ENCODE peak calls at places on chromosome 2, in five cellular contexts. E is kidney; L is OCI-LY7; Y is uterus; Z is CD8-positive, alpha-beta T cell. O is an unnamed sample.

GRCh38 chr2:213806125-213806726 is 522.0 kb downstream of the SPAG16 start:
- DNase-seq in E (no peak), Y (no peak), Z (no peak), L (peak), O (no peak)

GRCh38 chr2:112880696-112881095 is 30.3 kb upstream of the IL37 start:
- DNase-seq in Y (no peak), Z (no peak), E (no peak), L (peak), O (no peak)

GRCh38 chr2:98369710-98370239 is 23.5 kb downstream of the CNGA3 start:
- DNase-seq in Z (no peak), L (no peak), Y (no peak), E (no peak), O (no peak)

GRCh38 chr2:230319211-230319862 is 7.7 kb upstream of the SP140L start:
- DNase-seq in Z (peak), E (no peak), Y (no peak), L (peak), O (no peak)

GRCh38 chr2:239724194-239724849 is 300.8 kb downstream of the NDUFA10 start:
- DNase-seq in L (no peak), Y (peak), E (no peak), Z (no peak), O (peak)

GRCh38 chr2:133077259-133077822 is 407.3 kb upstream of the LYPD1 start:
- DNase-seq in E (no peak), L (no peak), Z (no peak), Y (no peak), O (no peak)

GRCh38 chr2:53452957-53453748 is 314.5 kb upstream of the CHAC2 start:
- DNase-seq in E (no peak), Y (no peak), Z (no peak), L (no peak), O (no peak)

GRCh38 chr2:134679740-134680139 is 39.1 kb downstream of the TMEM163 start:
- DNase-seq in L (no peak), E (no peak), Y (no peak), Z (peak), O (no peak)

GRCh38 chr2:223669453-223670225 is 67.5 kb upstream of the SCG2 start:
- DNase-seq in Y (no peak), E (no peak), L (no peak), Z (no peak), O (no peak)

GRCh38 chr2:150767924-150768801 is 280.7 kb upstream of the RND3 start:
- DNase-seq in Z (no peak), Y (no peak), E (no peak), L (no peak), O (no peak)

GRCh38 chr2:10306901-10307463 is 4.3 kb downstream of the HPCAL1 start:
- DNase-seq in E (no peak), L (no peak), Z (peak), Y (no peak), O (no peak)

GRCh38 chr2:191650896-191651773 is 26.8 kb upstream of the NABP1 start:
- DNase-seq in Y (no peak), E (no peak), Z (no peak), L (no peak), O (no peak)

GRCh38 chr2:219448099-219448775 is 13.6 kb downstream of the SPEG start:
- DNase-seq in E (no peak), L (no peak), Z (no peak), Y (no peak), O (no peak)

GRCh38 chr2:169300617-169301530 is 61.5 kb downstream of the LRP2 start:
- DNase-seq in Z (no peak), Y (no peak), E (no peak), L (no peak), O (no peak)

GRCh38 chr2:230809015-230809414 is 55.7 kb upstream of the ITM2C start:
- DNase-seq in Z (no peak), E (no peak), L (no peak), Y (no peak), O (no peak)

DNA sequence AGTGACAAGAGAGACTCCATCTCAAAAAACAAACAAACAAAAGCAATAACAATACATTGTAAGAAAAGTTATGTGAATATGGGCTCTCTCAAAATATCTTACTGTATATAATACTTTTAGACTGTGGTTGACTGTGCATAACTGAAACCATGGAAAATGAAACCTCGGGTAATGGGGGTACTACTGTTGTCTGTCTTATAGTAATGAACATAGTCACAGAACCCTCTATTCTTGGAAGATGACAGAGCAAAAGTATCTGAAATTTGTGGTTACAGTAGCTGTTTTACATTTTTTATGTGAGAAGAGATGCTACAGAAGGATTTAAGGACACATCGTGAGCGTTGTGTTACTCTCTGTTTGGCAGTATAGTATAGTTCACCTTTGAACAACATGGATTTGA is 60.5 kb downstream of the MAP4K4 start:
- DNase-seq in Y (no peak), Z (no peak), L (no peak), E (no peak), O (no peak)
- H3K4me3 ChIP-seq in Y (no peak), Z (no peak), L (no peak), E (no peak), O (no peak)

GRCh38 chr2:241813080-241813805 is 4.2 kb downstream of the NEU4 start:
- DNase-seq in E (peak), Z (peak), Y (peak), L (no peak), O (no peak)
- H3K27ac ChIP-seq in E (no peak), Z (no peak), Y (no peak), L (no peak), O (no peak)

GRCh38 chr2:203648273-203648672 is 58.2 kb upstream of the CD28 start:
- DNase-seq in L (no peak), Y (no peak), E (no peak), Z (no peak), O (no peak)

GRCh38 chr2:203647579-203647978 is 58.9 kb upstream of the CD28 start:
- DNase-seq in Z (no peak), E (no peak), Y (no peak), L (no peak), O (no peak)

GRCh38 chr2:203649176-203649814 is 57.1 kb upstream of the CD28 start:
- DNase-seq in E (no peak), L (no peak), Z (no peak), Y (no peak), O (no peak)

GRCh38 chr2:203646961-203647360 is 59.5 kb upstream of the CD28 start:
- DNase-seq in Y (no peak), Z (no peak), E (no peak), L (no peak), O (no peak)

DNA sequence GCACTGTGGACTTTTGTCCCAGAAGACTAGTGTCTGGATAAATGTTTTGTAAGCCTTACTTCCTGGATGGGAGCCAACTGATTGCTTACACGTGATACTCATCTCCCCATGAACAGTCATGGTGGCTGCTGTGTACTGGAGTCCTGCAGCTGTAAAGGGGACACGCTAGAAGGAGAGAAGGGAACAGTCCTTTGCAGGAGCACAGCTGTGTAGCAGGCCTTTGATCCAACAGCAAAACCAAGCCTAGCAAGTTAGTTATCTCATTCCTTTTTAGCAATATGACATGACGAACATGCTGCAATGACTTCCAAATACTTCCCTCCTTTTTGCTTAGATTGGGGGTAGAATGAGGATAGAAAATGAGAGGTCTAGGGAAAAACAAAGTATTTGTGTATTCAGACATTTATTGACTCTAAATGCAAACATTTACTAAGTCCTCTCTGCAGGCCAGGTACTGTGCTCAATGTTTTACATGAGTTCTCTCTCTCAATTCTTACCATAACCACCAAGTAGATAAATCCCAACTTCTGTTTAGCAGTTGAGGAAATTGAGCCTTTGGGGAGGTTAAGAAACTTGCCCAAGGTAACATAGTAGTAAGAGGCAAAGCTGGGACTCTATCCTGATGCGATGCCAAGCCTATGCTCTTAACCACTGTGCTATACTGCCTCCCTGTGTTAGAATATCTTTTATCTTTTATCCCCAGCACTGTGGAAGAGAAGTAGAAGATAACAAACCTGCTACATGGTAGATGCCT is 55.4 kb upstream of the CD28 start:
- DNase-seq in Z (no peak), Y (no peak), E (no peak), L (peak), O (no peak)
- TF ChIP-seq CTCF in Z (no peak), Y (no peak), E (peak), L (peak), O (peak)

GRCh38 chr2:64795024-64795592 is 141.4 kb upstream of the SERTAD2 start:
- DNase-seq in Z (no peak), Y (no peak), E (no peak), L (no peak), O (no peak)

GRCh38 chr2:64794426-64794995 is 140.8 kb upstream of the SERTAD2 start:
- DNase-seq in Y (no peak), L (no peak), E (no peak), Z (no peak), O (no peak)

GRCh38 chr2:64792310-64792709 is 138.6 kb upstream of the SERTAD2 start:
- DNase-seq in Y (no peak), E (no peak), L (no peak), Z (no peak), O (no peak)

GRCh38 chr2:64793701-64794100 is 140.0 kb upstream of the SERTAD2 start:
- DNase-seq in E (no peak), Z (no peak), Y (no peak), L (no peak), O (no peak)

DNA sequence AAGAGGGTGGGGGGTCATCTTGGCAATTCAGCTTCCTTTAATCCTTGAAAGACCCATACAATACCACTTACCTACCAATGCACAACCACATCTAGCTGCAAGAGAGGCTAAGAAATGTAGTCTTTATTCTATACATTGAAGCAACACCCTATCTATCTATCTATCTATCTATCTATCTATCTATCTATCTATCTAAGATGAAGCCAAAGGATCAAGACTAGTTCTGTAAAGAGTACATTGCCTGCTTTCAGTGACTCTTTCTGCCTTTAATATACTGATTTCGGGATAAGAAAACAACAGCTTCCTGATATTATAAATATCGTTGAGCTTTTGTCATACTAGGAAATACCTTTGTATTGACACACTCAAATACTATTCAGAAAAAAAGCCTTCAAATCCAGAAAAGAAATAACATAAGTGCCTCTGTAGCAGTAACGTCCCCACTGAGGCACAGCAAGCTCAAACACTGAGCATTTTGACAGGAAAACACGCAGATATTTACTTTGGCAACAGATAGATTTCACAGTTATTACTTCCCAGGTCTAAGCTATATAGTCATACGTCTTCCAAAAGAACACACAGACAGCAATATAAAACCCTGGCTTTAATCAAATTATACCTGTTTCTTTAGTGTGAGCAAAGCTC is 139.4 kb upstream of the SERTAD2 start:
- DNase-seq in Y (no peak), L (no peak), Z (no peak), E (no peak), O (no peak)
- H3K4me3 ChIP-seq in Y (no peak), L (no peak), Z (no peak), E (no peak), O (no peak)

GRCh38 chr2:233486357-233486756 is 80.2 kb downstream of the USP40 start:
- DNase-seq in E (no peak), L (no peak), Z (no peak), Y (no peak), O (no peak)

GRCh38 chr2:233486778-233487552 is 79.6 kb downstream of the USP40 start:
- DNase-seq in Y (no peak), E (peak), Z (no peak), L (no peak), O (no peak)

GRCh38 chr2:233489143-233489542 is 77.4 kb downstream of the USP40 start:
- DNase-seq in Y (no peak), Z (no peak), E (no peak), L (no peak), O (no peak)

GRCh38 chr2:233489666-233490065 is 76.9 kb downstream of the USP40 start:
- DNase-seq in Z (no peak), L (no peak), Y (no peak), E (no peak), O (no peak)

GRCh38 chr2:233487748-233488345 is 78.7 kb downstream of the USP40 start:
- DNase-seq in Z (no peak), Y (no peak), E (no peak), L (no peak), O (no peak)
- H3K27ac ChIP-seq in Z (no peak), Y (no peak), E (no peak), L (no peak), O (peak)

GRCh38 chr2:166106431-166107015 is 21.3 kb downstream of the SCN1A start:
- DNase-seq in E (no peak), L (peak), Z (no peak), Y (no peak), O (no peak)
- TF ChIP-seq CTCF in E (peak), L (peak), Z (no peak), Y (no peak), O (no peak)

DNA sequence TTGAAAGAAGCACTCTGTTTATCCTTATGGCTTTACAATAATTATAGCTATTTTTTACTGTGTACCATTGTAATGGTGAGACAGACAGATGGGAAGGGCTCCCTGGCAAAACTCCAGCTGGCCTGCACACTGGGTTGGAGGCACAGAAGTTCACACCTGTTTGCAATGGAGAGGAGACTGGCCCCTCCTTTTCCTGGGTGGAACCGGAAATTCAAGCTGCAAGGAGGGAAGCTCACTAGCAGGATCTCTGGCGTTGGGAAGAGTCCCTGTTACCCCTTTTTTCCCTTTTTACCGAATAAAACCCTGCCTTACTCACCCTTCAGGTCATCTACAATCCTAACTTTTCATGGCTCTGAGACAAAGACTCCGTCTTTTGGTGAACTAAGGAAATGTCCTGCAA is 100.3 kb upstream of the TFPI start:
- DNase-seq in L (no peak), E (no peak), Y (no peak), Z (no peak), O (no peak)
- H3K4me3 ChIP-seq in L (no peak), E (no peak), Y (no peak), Z (no peak), O (no peak)

DNA sequence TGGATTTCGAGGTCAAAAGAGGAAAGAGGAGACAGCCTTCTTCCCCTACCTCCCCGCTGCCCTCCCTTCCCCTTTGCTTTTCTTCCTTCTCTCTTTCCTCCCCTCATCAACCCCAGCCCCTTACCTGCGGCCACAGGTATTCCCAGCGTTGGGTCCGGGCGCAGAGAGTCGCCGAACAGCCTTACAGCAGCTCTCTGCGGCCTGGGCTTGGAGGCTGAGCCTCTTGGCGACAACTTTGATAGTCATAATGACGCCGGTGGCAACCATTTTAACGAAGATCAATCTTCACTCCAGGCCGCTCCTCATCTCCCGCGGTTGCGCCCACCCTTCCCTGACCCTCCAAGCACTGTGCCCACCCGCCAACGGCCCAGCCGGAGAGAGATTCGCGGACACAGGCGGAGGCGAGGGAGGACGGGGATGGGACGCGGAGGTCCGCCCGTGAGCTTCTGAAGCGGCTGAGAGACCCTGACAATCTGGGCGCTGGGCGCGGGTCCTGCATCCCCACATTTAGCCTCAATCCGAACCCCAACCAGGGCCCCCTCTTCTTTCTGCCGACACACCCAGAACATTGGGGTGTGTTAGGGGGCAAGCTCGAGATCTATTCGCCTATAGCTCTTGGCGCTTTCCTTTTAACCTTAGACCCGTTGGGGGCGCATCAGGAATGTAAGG is 1.5 kb upstream of the EVX2 start:
- DNase-seq in E (peak), Z (no peak), L (no peak), Y (no peak), O (no peak)
- H3K27ac ChIP-seq in E (no peak), Z (no peak), L (no peak), Y (no peak), O (no peak)